ENCODE peak calls at places on chromosomes 13 and 19, in five cellular contexts. One of them, this sample, is unnamed.

GRCh38 chr19:36169084-36169760 is 17.0 kb upstream of the COX7A1 start:
- DNase-seq in left ventricle myocardium inferior: no peak
- DNase-seq in CD4-positive, alpha-beta T cell: no peak
- DNase-seq in type B pancreatic cell: no peak
- DNase-seq in heart right ventricle: peak
- DNase-seq in this sample: no peak

GRCh38 chr13:70889163-70889562 is 780.9 kb upstream of the KLHL1 start:
- DNase-seq in left ventricle myocardium inferior: no peak
- DNase-seq in CD4-positive, alpha-beta T cell: no peak
- DNase-seq in type B pancreatic cell: no peak
- DNase-seq in heart right ventricle: no peak
- DNase-seq in this sample: no peak

GRCh38 chr13:112714772-112715569 is 25.1 kb downstream of the ATP11A start:
- DNase-seq in left ventricle myocardium inferior: no peak
- DNase-seq in CD4-positive, alpha-beta T cell: no peak
- DNase-seq in type B pancreatic cell: no peak
- DNase-seq in heart right ventricle: no peak
- DNase-seq in this sample: no peak

GRCh38 chr19:6677924-6678689 is 8.1 kb upstream of the TNFSF14 start:
- DNase-seq in left ventricle myocardium inferior: no peak
- DNase-seq in CD4-positive, alpha-beta T cell: peak
- DNase-seq in type B pancreatic cell: no peak
- DNase-seq in heart right ventricle: no peak
- DNase-seq in this sample: no peak

GRCh38 chr13:50948576-50948975 is 39.0 kb downstream of the RNASEH2B start:
- DNase-seq in left ventricle myocardium inferior: no peak
- DNase-seq in CD4-positive, alpha-beta T cell: no peak
- DNase-seq in type B pancreatic cell: no peak
- DNase-seq in heart right ventricle: no peak
- DNase-seq in this sample: no peak

GRCh38 chr13:113552079-113552478 is 32.5 kb upstream of the TFDP1 start:
- DNase-seq in left ventricle myocardium inferior: no peak
- DNase-seq in CD4-positive, alpha-beta T cell: no peak
- DNase-seq in type B pancreatic cell: peak
- DNase-seq in heart right ventricle: no peak
- DNase-seq in this sample: peak

GRCh38 chr19:45168767-45169351 is 8.1 kb upstream of the NKPD1 start:
- DNase-seq in left ventricle myocardium inferior: peak
- DNase-seq in CD4-positive, alpha-beta T cell: no peak
- DNase-seq in type B pancreatic cell: no peak
- DNase-seq in heart right ventricle: no peak
- DNase-seq in this sample: no peak

GRCh38 chr13:33908111-33908510 is 90.2 kb downstream of the RFC3 start:
- DNase-seq in left ventricle myocardium inferior: no peak
- DNase-seq in CD4-positive, alpha-beta T cell: no peak
- DNase-seq in type B pancreatic cell: no peak
- DNase-seq in heart right ventricle: no peak
- DNase-seq in this sample: no peak

GRCh38 chr13:76586842-76587241 is 299.4 kb downstream of the KCTD12 start:
- DNase-seq in left ventricle myocardium inferior: no peak
- DNase-seq in CD4-positive, alpha-beta T cell: no peak
- DNase-seq in type B pancreatic cell: no peak
- DNase-seq in heart right ventricle: no peak
- DNase-seq in this sample: no peak

GRCh38 chr13:78121459-78122348 is 203.1 kb upstream of the EDNRB start:
- DNase-seq in left ventricle myocardium inferior: peak
- DNase-seq in CD4-positive, alpha-beta T cell: no peak
- DNase-seq in type B pancreatic cell: no peak
- DNase-seq in heart right ventricle: peak
- DNase-seq in this sample: no peak

GRCh38 chr13:31703780-31704179 is 35.5 kb upstream of the RXFP2 start:
- DNase-seq in left ventricle myocardium inferior: no peak
- DNase-seq in CD4-positive, alpha-beta T cell: no peak
- DNase-seq in type B pancreatic cell: no peak
- DNase-seq in heart right ventricle: no peak
- DNase-seq in this sample: no peak

GRCh38 chr13:31697290-31697689 is 42.0 kb upstream of the RXFP2 start:
- DNase-seq in left ventricle myocardium inferior: no peak
- DNase-seq in CD4-positive, alpha-beta T cell: no peak
- DNase-seq in type B pancreatic cell: no peak
- DNase-seq in heart right ventricle: no peak
- DNase-seq in this sample: no peak

DNA sequence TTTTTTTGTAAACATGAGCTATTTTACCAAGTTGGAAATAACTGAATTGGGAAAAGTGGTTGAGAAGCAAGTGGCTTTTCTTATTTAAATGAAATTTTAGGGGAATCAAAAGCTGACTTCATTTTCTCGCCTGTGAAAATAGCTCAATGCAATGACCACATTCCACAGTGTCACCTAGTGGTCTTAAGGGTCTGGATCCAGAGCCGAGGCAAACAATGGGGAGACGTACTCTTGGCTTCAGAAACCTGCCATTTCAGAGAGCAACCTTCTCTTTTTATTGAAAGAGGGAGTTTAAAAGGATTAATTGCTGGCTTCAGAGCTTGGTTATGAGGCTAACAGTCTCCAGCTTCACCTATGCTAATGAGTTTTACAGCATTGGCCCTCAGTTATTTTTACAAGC is 39.7 kb upstream of the RXFP2 start:
- DNase-seq in left ventricle myocardium inferior: no peak
- DNase-seq in CD4-positive, alpha-beta T cell: no peak
- DNase-seq in type B pancreatic cell: no peak
- DNase-seq in heart right ventricle: no peak
- DNase-seq in this sample: no peak
- TF ChIP-seq CTCF in left ventricle myocardium inferior: peak
- TF ChIP-seq CTCF in CD4-positive, alpha-beta T cell: no peak
- TF ChIP-seq CTCF in type B pancreatic cell: peak
- TF ChIP-seq CTCF in heart right ventricle: peak
- TF ChIP-seq CTCF in this sample: no peak

GRCh38 chr19:30284885-30285284 is 87.3 kb upstream of the ZNF536 start:
- DNase-seq in left ventricle myocardium inferior: no peak
- DNase-seq in CD4-positive, alpha-beta T cell: no peak
- DNase-seq in type B pancreatic cell: no peak
- DNase-seq in heart right ventricle: no peak
- DNase-seq in this sample: no peak
- TF ChIP-seq CTCF in left ventricle myocardium inferior: no peak
- TF ChIP-seq CTCF in CD4-positive, alpha-beta T cell: no peak
- TF ChIP-seq CTCF in type B pancreatic cell: no peak
- TF ChIP-seq CTCF in heart right ventricle: no peak
- TF ChIP-seq CTCF in this sample: no peak

DNA sequence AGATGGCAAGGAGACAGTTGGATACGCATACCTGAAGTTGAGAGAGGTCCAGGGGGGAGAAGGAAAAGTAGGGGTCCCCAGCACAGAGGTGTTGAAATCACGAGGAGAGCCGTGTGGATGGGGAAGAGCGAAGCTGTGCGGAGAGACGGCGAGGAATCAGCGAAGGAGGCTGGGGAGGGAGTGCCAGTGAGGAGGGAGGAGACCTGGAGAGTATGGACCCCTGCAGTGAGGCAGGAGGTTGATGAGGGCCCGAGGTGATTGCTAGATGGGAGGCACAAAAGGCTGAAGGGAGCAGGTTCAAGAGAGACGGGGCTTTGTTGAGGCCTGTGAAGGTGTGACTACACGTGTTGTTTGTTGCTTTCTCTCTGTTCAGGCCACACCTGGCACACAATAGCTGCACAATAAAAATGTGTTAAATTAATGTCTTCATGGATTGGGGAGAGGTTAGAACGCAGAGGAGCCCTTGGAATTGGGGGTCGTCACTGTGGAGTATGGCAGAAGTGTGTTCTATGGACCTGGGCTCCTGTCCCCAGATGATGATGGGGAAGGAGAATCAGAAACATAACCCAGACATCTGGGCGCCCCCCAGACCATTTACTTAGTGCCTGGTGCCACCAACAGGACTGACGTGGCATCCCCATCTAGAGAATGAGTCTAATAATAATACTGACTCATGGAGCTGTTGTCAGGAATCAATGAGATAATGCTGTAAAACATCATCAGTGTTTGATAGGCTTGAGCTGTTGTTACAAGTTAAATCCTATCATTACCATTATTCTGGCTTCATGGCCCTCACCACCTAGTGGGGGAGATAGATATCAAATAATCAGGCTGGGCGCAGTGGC is 137.5 kb downstream of the SIPA1L3 start:
- DNase-seq in left ventricle myocardium inferior: no peak
- DNase-seq in CD4-positive, alpha-beta T cell: no peak
- DNase-seq in type B pancreatic cell: no peak
- DNase-seq in heart right ventricle: no peak
- DNase-seq in this sample: no peak
- TF ChIP-seq CTCF in left ventricle myocardium inferior: no peak
- TF ChIP-seq CTCF in CD4-positive, alpha-beta T cell: no peak
- TF ChIP-seq CTCF in type B pancreatic cell: no peak
- TF ChIP-seq CTCF in heart right ventricle: no peak
- TF ChIP-seq CTCF in this sample: no peak

GRCh38 chr13:39602614-39603366 is at the start of gene LHFPL6:
- DNase-seq in left ventricle myocardium inferior: peak
- DNase-seq in CD4-positive, alpha-beta T cell: no peak
- DNase-seq in type B pancreatic cell: peak
- DNase-seq in heart right ventricle: peak
- DNase-seq in this sample: peak
- TF ChIP-seq CTCF in left ventricle myocardium inferior: peak
- TF ChIP-seq CTCF in CD4-positive, alpha-beta T cell: no peak
- TF ChIP-seq CTCF in type B pancreatic cell: peak
- TF ChIP-seq CTCF in heart right ventricle: peak
- TF ChIP-seq CTCF in this sample: peak

DNA sequence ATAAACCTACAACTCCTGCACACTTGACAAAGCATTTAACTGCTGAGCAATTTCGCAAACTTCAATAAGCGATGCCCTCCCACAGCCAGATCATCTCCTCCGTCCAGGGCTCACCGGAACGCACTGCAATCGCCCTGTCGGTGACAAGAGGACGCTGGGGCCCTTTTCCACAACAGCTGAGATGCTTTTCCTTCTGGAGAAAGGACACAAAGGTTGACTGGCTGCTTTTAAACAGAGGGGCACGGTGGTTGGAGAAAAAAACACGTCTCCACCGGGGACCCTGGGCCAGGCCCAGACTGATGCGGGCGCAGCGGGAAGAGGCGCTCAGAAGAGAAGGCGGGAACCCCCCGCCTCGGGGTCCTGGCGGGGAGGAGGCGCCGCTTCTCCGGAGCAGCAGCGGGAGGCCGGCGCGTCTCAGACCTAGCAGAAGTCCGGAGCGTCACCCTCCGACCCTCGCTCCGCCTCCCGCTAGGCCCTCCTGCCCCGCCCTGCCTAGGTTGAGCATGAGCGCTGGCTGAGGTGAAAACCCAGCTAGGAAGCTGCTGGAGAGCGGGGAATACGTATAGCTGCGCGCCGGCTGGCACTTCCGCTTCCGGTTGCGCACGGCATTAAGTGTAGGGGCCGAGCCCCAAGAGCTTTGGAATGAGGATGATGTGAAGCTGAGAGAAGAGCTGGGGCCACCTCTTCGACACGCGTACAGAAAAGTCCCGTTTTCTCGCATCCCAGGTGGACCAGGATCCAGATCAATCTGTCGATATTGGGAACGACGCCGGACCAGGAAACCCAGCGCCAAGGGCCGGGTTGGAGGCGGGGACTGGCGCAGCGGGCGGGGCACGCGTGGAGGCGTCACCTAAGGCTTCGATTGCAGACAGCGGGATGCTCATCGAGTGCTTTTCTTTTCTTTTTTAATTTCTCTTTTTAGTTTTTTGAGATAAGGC is at the start of gene ZNF846:
- DNase-seq in left ventricle myocardium inferior: peak
- DNase-seq in CD4-positive, alpha-beta T cell: peak
- DNase-seq in type B pancreatic cell: peak
- DNase-seq in heart right ventricle: peak
- DNase-seq in this sample: peak
- TF ChIP-seq CTCF in left ventricle myocardium inferior: no peak
- TF ChIP-seq CTCF in CD4-positive, alpha-beta T cell: no peak
- TF ChIP-seq CTCF in type B pancreatic cell: peak
- TF ChIP-seq CTCF in heart right ventricle: no peak
- TF ChIP-seq CTCF in this sample: no peak

GRCh38 chr13:108728370-108728769 is 99.0 kb downstream of the MYO16 start:
- DNase-seq in left ventricle myocardium inferior: no peak
- DNase-seq in CD4-positive, alpha-beta T cell: no peak
- DNase-seq in type B pancreatic cell: no peak
- DNase-seq in heart right ventricle: no peak
- DNase-seq in this sample: no peak
- TF ChIP-seq CTCF in left ventricle myocardium inferior: no peak
- TF ChIP-seq CTCF in CD4-positive, alpha-beta T cell: no peak
- TF ChIP-seq CTCF in type B pancreatic cell: peak
- TF ChIP-seq CTCF in heart right ventricle: no peak
- TF ChIP-seq CTCF in this sample: peak

DNA sequence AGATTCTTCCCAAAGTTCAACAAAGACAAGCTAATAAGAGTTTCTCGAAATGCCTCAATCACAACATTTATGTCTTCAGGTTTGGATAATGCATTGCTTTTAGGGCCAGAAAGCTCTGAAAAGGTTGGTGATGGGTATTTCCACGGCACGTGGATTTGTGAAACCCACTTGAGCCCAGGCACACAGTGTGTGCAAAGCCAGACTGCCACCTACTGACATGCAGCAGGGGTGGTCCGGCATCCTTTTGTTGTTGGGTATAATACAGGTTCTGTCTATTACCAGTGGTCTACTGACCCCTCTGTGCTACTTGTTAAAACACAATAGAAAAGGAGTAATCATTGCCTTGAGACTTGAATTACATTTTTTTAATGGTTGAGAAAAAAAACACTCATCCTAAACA is 225.6 kb downstream of the RAP2A start:
- DNase-seq in left ventricle myocardium inferior: no peak
- DNase-seq in CD4-positive, alpha-beta T cell: no peak
- DNase-seq in type B pancreatic cell: no peak
- DNase-seq in heart right ventricle: peak
- DNase-seq in this sample: peak
- TF ChIP-seq CTCF in left ventricle myocardium inferior: peak
- TF ChIP-seq CTCF in CD4-positive, alpha-beta T cell: no peak
- TF ChIP-seq CTCF in type B pancreatic cell: peak
- TF ChIP-seq CTCF in heart right ventricle: peak
- TF ChIP-seq CTCF in this sample: peak

DNA sequence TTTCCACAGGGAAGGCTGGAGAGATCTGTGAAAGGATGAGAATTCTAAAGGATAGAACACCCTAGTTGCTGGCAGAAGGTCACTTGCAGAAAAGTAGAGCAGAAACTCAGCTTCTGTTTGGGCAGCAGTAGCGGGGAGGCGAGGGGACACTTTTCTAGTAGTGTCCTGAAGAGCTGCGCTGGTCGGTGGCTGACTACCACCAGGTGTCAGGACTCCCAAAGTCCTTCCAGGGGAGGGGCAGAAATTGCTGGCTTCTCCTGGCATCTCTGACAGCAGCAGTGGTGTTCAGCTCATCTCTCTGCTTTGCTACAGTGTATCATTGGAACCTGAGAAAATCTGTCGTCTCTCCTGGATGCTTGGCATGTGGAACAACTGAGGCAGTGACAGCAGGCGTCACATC is 120.9 kb downstream of the ZDHHC20 start:
- DNase-seq in left ventricle myocardium inferior: no peak
- DNase-seq in CD4-positive, alpha-beta T cell: no peak
- DNase-seq in type B pancreatic cell: no peak
- DNase-seq in heart right ventricle: no peak
- DNase-seq in this sample: no peak
- TF ChIP-seq CTCF in left ventricle myocardium inferior: no peak
- TF ChIP-seq CTCF in CD4-positive, alpha-beta T cell: no peak
- TF ChIP-seq CTCF in type B pancreatic cell: no peak
- TF ChIP-seq CTCF in heart right ventricle: no peak
- TF ChIP-seq CTCF in this sample: peak

DNA sequence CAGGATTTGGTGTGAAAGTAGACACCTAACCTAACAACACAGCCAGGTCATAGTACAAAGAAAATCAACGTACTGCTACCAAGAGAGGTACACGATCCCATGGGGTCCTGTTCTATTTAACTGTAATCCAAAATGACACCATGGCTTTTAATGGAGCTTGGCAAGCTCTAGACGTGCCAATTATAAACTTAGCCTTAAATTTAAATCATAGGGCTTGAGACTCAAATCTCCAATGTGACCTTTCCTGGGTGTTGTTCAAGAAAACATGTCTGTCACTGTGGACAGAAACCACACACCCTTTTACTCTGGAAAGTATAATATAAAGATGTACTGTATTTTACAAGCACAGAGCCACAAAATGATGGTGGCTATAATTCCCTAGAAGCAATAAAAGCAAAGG is 299.3 kb downstream of the ENOX1 start:
- DNase-seq in left ventricle myocardium inferior: no peak
- DNase-seq in CD4-positive, alpha-beta T cell: no peak
- DNase-seq in type B pancreatic cell: no peak
- DNase-seq in heart right ventricle: no peak
- DNase-seq in this sample: no peak
- TF ChIP-seq CTCF in left ventricle myocardium inferior: no peak
- TF ChIP-seq CTCF in CD4-positive, alpha-beta T cell: no peak
- TF ChIP-seq CTCF in type B pancreatic cell: no peak
- TF ChIP-seq CTCF in heart right ventricle: no peak
- TF ChIP-seq CTCF in this sample: no peak

This sample was measured in osteocyte.